ENCODE peak calls at places on chromosomes 16 and 17, in seven cellular contexts. One of them, this sample, is unnamed.

GRCh38 chr16:76583466-76583865 is 306.3 kb downstream of the CNTNAP4 start:
- DNase-seq in sigmoid colon: no peak
- DNase-seq in skeletal muscle cell: no peak
- DNase-seq in HuH-7.5: no peak
- DNase-seq in MM.1S: no peak
- DNase-seq in naive thymus-derived CD8-positive, alpha-beta T cell: no peak
- DNase-seq in fibroblast of pulmonary artery: peak
- DNase-seq in this sample: no peak

GRCh38 chr16:30122621-30123160 is 329 bp downstream of the MAPK3 start:
- DNase-seq in naive thymus-derived CD8-positive, alpha-beta T cell: no peak
- DNase-seq in MM.1S: no peak
- DNase-seq in fibroblast of pulmonary artery: no peak
- DNase-seq in skeletal muscle cell: no peak
- DNase-seq in sigmoid colon: no peak
- DNase-seq in HuH-7.5: no peak
- DNase-seq in this sample: no peak

GRCh38 chr17:33200116-33200515 is 93.0 kb downstream of the ASIC2 start:
- DNase-seq in MM.1S: no peak
- DNase-seq in naive thymus-derived CD8-positive, alpha-beta T cell: no peak
- DNase-seq in HuH-7.5: no peak
- DNase-seq in sigmoid colon: no peak
- DNase-seq in skeletal muscle cell: peak
- DNase-seq in fibroblast of pulmonary artery: no peak
- DNase-seq in this sample: no peak

GRCh38 chr17:2337811-2338657 is 733 bp downstream of the SGSM2 start:
- DNase-seq in skeletal muscle cell: no peak
- DNase-seq in sigmoid colon: peak
- DNase-seq in naive thymus-derived CD8-positive, alpha-beta T cell: no peak
- DNase-seq in MM.1S: peak
- DNase-seq in fibroblast of pulmonary artery: peak
- DNase-seq in HuH-7.5: peak
- DNase-seq in this sample: no peak

GRCh38 chr17:17204041-17204591 is 2.0 kb downstream of the PLD6 start:
- DNase-seq in sigmoid colon: peak
- DNase-seq in naive thymus-derived CD8-positive, alpha-beta T cell: no peak
- DNase-seq in skeletal muscle cell: no peak
- DNase-seq in HuH-7.5: no peak
- DNase-seq in MM.1S: no peak
- DNase-seq in fibroblast of pulmonary artery: no peak
- DNase-seq in this sample: no peak

GRCh38 chr17:75240394-75241142 is 20.8 kb downstream of the GGA3 start:
- DNase-seq in HuH-7.5: peak
- DNase-seq in fibroblast of pulmonary artery: peak
- DNase-seq in naive thymus-derived CD8-positive, alpha-beta T cell: no peak
- DNase-seq in MM.1S: peak
- DNase-seq in skeletal muscle cell: no peak
- DNase-seq in sigmoid colon: no peak
- DNase-seq in this sample: no peak

GRCh38 chr17:63841350-63842172 is 924 bp downstream of the SMARCD2 start:
- DNase-seq in skeletal muscle cell: no peak
- DNase-seq in MM.1S: peak
- DNase-seq in sigmoid colon: peak
- DNase-seq in HuH-7.5: peak
- DNase-seq in naive thymus-derived CD8-positive, alpha-beta T cell: no peak
- DNase-seq in fibroblast of pulmonary artery: peak
- DNase-seq in this sample: no peak

GRCh38 chr16:7746971-7747370 is 414.3 kb downstream of the RBFOX1 start:
- DNase-seq in HuH-7.5: no peak
- DNase-seq in MM.1S: no peak
- DNase-seq in sigmoid colon: no peak
- DNase-seq in naive thymus-derived CD8-positive, alpha-beta T cell: no peak
- DNase-seq in fibroblast of pulmonary artery: no peak
- DNase-seq in skeletal muscle cell: no peak
- DNase-seq in this sample: no peak

GRCh38 chr17:72344613-72345012 is 223.8 kb downstream of the SOX9 start:
- DNase-seq in fibroblast of pulmonary artery: no peak
- DNase-seq in naive thymus-derived CD8-positive, alpha-beta T cell: no peak
- DNase-seq in MM.1S: no peak
- DNase-seq in skeletal muscle cell: no peak
- DNase-seq in HuH-7.5: no peak
- DNase-seq in sigmoid colon: no peak
- DNase-seq in this sample: no peak

GRCh38 chr17:80732268-80732667 is 187.6 kb downstream of the RPTOR start:
- DNase-seq in MM.1S: no peak
- DNase-seq in sigmoid colon: no peak
- DNase-seq in skeletal muscle cell: no peak
- DNase-seq in HuH-7.5: no peak
- DNase-seq in naive thymus-derived CD8-positive, alpha-beta T cell: no peak
- DNase-seq in fibroblast of pulmonary artery: no peak
- DNase-seq in this sample: peak

GRCh38 chr16:13680021-13680672 is 239.8 kb upstream of the ERCC4 start:
- DNase-seq in skeletal muscle cell: no peak
- DNase-seq in MM.1S: no peak
- DNase-seq in sigmoid colon: no peak
- DNase-seq in HuH-7.5: no peak
- DNase-seq in naive thymus-derived CD8-positive, alpha-beta T cell: no peak
- DNase-seq in fibroblast of pulmonary artery: no peak
- DNase-seq in this sample: no peak

GRCh38 chr17:35089846-35090193 is 26.3 kb upstream of the RFFL start:
- DNase-seq in sigmoid colon: no peak
- DNase-seq in fibroblast of pulmonary artery: peak
- DNase-seq in skeletal muscle cell: no peak
- DNase-seq in MM.1S: no peak
- DNase-seq in HuH-7.5: peak
- DNase-seq in naive thymus-derived CD8-positive, alpha-beta T cell: peak
- DNase-seq in this sample: no peak

GRCh38 chr16:67260426-67261063 is 11.8 kb downstream of the SLC9A5 start:
- DNase-seq in fibroblast of pulmonary artery: peak
- DNase-seq in MM.1S: peak
- DNase-seq in naive thymus-derived CD8-positive, alpha-beta T cell: no peak
- DNase-seq in HuH-7.5: no peak
- DNase-seq in skeletal muscle cell: no peak
- DNase-seq in sigmoid colon: peak
- DNase-seq in this sample: no peak

GRCh38 chr17:83193336-83194188 is 114.2 kb downstream of the METRNL start:
- DNase-seq in fibroblast of pulmonary artery: no peak
- DNase-seq in naive thymus-derived CD8-positive, alpha-beta T cell: no peak
- DNase-seq in skeletal muscle cell: no peak
- DNase-seq in HuH-7.5: no peak
- DNase-seq in MM.1S: peak
- DNase-seq in sigmoid colon: peak
- DNase-seq in this sample: no peak

GRCh38 chr16:57422026-57422944 is 17.7 kb downstream of the CCL17 start:
- DNase-seq in MM.1S: no peak
- DNase-seq in sigmoid colon: peak
- DNase-seq in skeletal muscle cell: peak
- DNase-seq in HuH-7.5: peak
- DNase-seq in fibroblast of pulmonary artery: peak
- DNase-seq in naive thymus-derived CD8-positive, alpha-beta T cell: no peak
- DNase-seq in this sample: no peak

GRCh38 chr17:71234349-71234748 is 886.5 kb upstream of the SOX9 start:
- DNase-seq in MM.1S: peak
- DNase-seq in sigmoid colon: no peak
- DNase-seq in skeletal muscle cell: no peak
- DNase-seq in HuH-7.5: no peak
- DNase-seq in fibroblast of pulmonary artery: no peak
- DNase-seq in naive thymus-derived CD8-positive, alpha-beta T cell: no peak
- DNase-seq in this sample: no peak

GRCh38 chr16:70270176-70270575 is 18.4 kb upstream of the EXOSC6 start:
- DNase-seq in MM.1S: no peak
- DNase-seq in fibroblast of pulmonary artery: no peak
- DNase-seq in naive thymus-derived CD8-positive, alpha-beta T cell: no peak
- DNase-seq in HuH-7.5: no peak
- DNase-seq in sigmoid colon: peak
- DNase-seq in skeletal muscle cell: no peak
- DNase-seq in this sample: no peak